ENCODE peak calls at places on chromosomes 13 and 19, in eight cellular contexts. M is CD4-positive, CD25-positive, alpha-beta regulatory T cell; G is stomach; B is A549; D is tibial artery; A is iPS DF 6.9; R is breast epithelium; N is psoas muscle. K is an unnamed sample.

GRCh38 chr19:3665681-3666544 is 34.4 kb downstream of the PIP5K1C start:
- DNase-seq in M (peak; percentile 64), G (peak; percentile 69), B (peak; percentile 57), D (peak; percentile 81), A (no peak), R (peak; percentile 77), N (peak; percentile 71), K (peak; percentile 27)

GRCh38 chr13:64130600-64130999 is 2715.0 kb upstream of the PCDH20 start:
- DNase-seq in M (no peak), G (no peak), B (no peak), D (no peak), A (no peak), R (no peak), N (no peak), K (no peak)

GRCh38 chr13:41216160-41216559 is 21.8 kb upstream of the KBTBD7 start:
- DNase-seq in M (no peak), G (no peak), B (no peak), D (no peak), A (no peak), R (no peak), N (no peak), K (no peak)

GRCh38 chr13:27432612-27433210 is 8.3 kb downstream of the GTF3A start:
- DNase-seq in M (no peak), G (no peak), B (no peak), D (no peak), A (no peak), R (no peak), N (no peak), K (no peak)

GRCh38 chr19:10392120-10392519 is 11.2 kb downstream of the CDC37 start:
- DNase-seq in M (no peak), G (no peak), B (no peak), D (no peak), A (no peak), R (no peak), N (no peak), K (no peak)

GRCh38 chr19:35833972-35834371 is 18.3 kb downstream of the NPHS1 start:
- DNase-seq in M (no peak), G (no peak), B (no peak), D (no peak), A (no peak), R (no peak), N (no peak), K (no peak)

GRCh38 chr19:10206226-10206873 is 11.6 kb upstream of the DNMT1 start:
- DNase-seq in M (no peak), G (no peak), B (no peak), D (no peak), A (no peak), R (peak; percentile 57), N (no peak), K (no peak)

GRCh38 chr13:83919775-83920174 is 37.5 kb upstream of the SLITRK1 start:
- DNase-seq in M (no peak), G (no peak), B (no peak), D (no peak), A (no peak), R (no peak), N (no peak), K (no peak)

GRCh38 chr13:80524447-80525215 is 183.7 kb upstream of the SPRY2 start:
- DNase-seq in M (no peak), G (no peak), B (no peak), D (no peak), A (no peak), R (no peak), N (no peak), K (no peak)

GRCh38 chr19:10553943-10554381 is 10.3 kb downstream of the ATG4D start:
- DNase-seq in M (peak; percentile 19), G (peak; percentile 29), B (no peak), D (no peak), A (no peak), R (no peak), N (no peak), K (no peak)

GRCh38 chr19:18479964-18480723 is 41.7 kb downstream of the ELL start:
- DNase-seq in M (no peak), G (peak; percentile 49), B (no peak), D (peak; percentile 90), A (no peak), R (no peak), N (peak; percentile 90), K (peak; percentile 40)

GRCh38 chr19:33332248-33332647 is 29.9 kb upstream of the CEBPA start:
- DNase-seq in M (no peak), G (no peak), B (no peak), D (no peak), A (no peak), R (no peak), N (no peak), K (no peak)

GRCh38 chr19:11587973-11588631 is 9.2 kb upstream of the ZNF627 start:
- DNase-seq in M (no peak), G (no peak), B (no peak), D (no peak), A (no peak), R (no peak), N (no peak), K (no peak)

GRCh38 chr13:113968463-113969310 is 5.2 kb downstream of the C13orf46 start:
- DNase-seq in M (no peak), G (no peak), B (no peak), D (no peak), A (no peak), R (no peak), N (peak; percentile 2), K (no peak)

GRCh38 chr13:75299913-75300862 is 181.8 kb downstream of the TBC1D4 start:
- DNase-seq in M (no peak), G (no peak), B (no peak), D (no peak), A (no peak), R (no peak), N (no peak), K (no peak)

GRCh38 chr13:106277483-106278154 is 257.8 kb downstream of the EFNB2 start:
- DNase-seq in M (no peak), G (no peak), B (no peak), D (no peak), A (no peak), R (no peak), N (no peak), K (no peak)

GRCh38 chr19:15398501-15399233 is 19.1 kb upstream of the AKAP8 start:
- DNase-seq in M (no peak), G (no peak), B (no peak), D (peak; percentile 62), A (no peak), R (no peak), N (peak; percentile 61), K (no peak)

GRCh38 chr19:58009301-58009665 is 6.7 kb upstream of the ZNF606 start:
- DNase-seq in M (no peak), G (no peak), B (no peak), D (no peak), A (no peak), R (no peak), N (no peak), K (no peak)

GRCh38 chr19:58007285-58007684 is 4.7 kb upstream of the ZNF606 start:
- DNase-seq in M (no peak), G (no peak), B (no peak), D (no peak), A (no peak), R (no peak), N (no peak), K (no peak)

GRCh38 chr19:58010507-58010906 is 7.9 kb upstream of the ZNF606 start:
- DNase-seq in M (no peak), G (no peak), B (no peak), D (no peak), A (no peak), R (no peak), N (no peak), K (no peak)

GRCh38 chr19:58009666-58010301 is 7.2 kb upstream of the ZNF606 start:
- DNase-seq in M (peak; percentile 13), G (peak; percentile 72), B (peak; percentile 17), D (peak; percentile 74), A (peak; percentile 86), R (peak; percentile 93), N (peak; percentile 77), K (peak; percentile 26)
- H3K27ac ChIP-seq in M (peak overlapping the region; percentile 41), G (no peak overlapping the region), B (no peak overlapping the region), D (peak overlapping the region; percentile 22), A (no peak overlapping the region), R (peak overlapping the region; percentile 88), N (no peak overlapping the region), K (no peak overlapping the region)

DNA sequence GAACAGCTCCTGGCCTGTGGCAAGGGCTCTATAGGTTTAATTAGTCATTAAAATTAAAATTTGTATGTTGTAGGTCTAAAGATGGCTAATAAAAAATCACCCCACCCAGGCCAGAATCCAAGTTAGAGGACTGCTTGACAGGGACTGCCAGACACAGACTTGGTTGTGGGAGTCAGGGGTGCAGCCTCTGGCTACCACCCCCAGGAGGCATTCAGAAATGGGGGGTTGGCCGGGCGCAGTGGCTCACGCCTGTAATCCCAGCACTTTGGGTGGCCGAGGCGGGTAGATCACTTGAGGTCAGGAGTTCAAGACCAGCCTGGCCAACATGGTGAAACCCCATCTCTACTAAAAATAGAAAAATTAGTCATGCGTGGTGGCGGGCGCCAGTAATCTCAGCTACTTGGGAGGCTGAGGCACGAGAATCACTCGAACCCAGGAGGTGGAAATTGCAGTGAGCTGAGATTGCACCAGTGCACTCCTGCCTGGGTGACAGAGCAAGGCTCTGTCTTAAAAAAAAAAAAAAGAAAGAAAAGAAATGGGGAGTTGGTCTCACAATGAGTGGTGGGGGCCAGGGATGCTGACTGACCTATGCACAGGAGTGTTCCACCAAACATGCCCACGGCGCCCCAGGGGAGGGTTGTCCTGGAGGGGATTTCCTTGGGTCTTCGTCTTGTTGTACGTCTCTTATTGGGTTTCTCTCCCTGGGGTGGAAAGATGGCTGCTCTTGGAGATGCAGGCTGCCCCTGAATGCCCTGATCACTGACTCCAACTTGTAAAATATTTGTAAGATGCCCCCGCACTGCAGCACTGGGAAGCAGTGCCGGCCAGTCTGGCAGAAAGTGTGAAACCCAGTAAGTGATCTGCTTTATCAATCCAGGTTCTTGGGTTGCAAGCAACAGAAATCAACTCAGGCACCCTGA is 68.8 kb downstream of the SIPA1L3 start:
- DNase-seq in M (no peak), G (no peak), B (no peak), D (no peak), A (no peak), R (no peak), N (no peak), K (no peak)
- H3K4me1 ChIP-seq in M (no peaks in the 10 kb centered on the region), G (peaks cover 19% of the 10 kb centered on the region), B (peaks cover 13% of the 10 kb centered on the region), D (peaks cover 4% of the 10 kb centered on the region), A (peaks cover 2% of the 10 kb centered on the region), R (no peaks in the 10 kb centered on the region), N (peaks cover 10% of the 10 kb centered on the region), K (peaks cover 6% of the 10 kb centered on the region)

DNA sequence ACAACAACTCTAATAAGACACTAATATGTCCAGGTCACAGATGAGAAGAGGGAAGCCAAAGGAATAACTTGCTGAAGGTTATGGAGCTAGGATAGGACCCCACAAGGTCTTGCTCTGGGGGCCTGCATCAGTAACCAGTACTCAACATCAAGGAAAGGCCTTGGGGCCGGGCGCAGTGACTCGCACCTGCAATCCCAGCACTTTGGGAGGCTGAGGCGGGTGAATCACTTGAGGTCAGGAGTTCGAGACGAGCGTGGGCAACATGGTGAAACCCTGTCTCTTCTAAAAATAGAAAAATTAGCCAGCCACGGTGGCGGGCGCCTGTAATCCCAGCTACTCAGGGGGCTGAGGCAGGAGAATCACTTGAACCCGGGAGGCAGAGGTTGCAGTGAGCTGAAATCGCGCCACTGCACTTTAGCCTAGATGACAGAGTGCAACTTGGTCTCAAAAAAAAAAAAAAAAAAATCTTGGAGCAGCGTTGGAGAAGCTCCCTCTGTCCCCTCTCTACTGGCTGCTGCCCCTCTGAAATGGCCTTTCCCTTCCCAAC is 1.8 kb downstream of the LONP1 start:
- DNase-seq in M (no peak), G (no peak), B (no peak), D (no peak), A (no peak), R (no peak), N (no peak), K (no peak)
- H3K4me3 ChIP-seq in M (no peak overlapping the region), G (no peak overlapping the region), B (peak overlapping the region; percentile 100), D (no peak overlapping the region), A (no peak overlapping the region), R (no peak overlapping the region), N (peak overlapping the region; percentile 95), K (peak overlapping the region; percentile 89)

GRCh38 chr19:2611483-2612464 is 90.7 kb downstream of the GNG7 start:
- DNase-seq in M (no peak), G (no peak), B (no peak), D (no peak), A (no peak), R (no peak), N (no peak), K (no peak)
- H3K27ac ChIP-seq in M (no peak overlapping the region), G (peak overlapping the region; percentile 87), B (peak overlapping the region; percentile 94), D (peak overlapping the region; percentile 94), A (no peak overlapping the region), R (peak overlapping the region; percentile 86), N (no peak overlapping the region), K (peak overlapping the region; percentile 67)